ENCODE peak calls at places on chromosomes 7 and 10, in ten cellular contexts. S is HL-60, L is prostate gland, U is transverse colon, I is H1, G is stomach, X is HCT116, E is GM12891, C is spleen, N is GM12878. F is an unnamed sample.

GRCh38 chr7:92461027-92462003 is 14.0 kb downstream of the GATAD1 start:
- DNase-seq in S (peak), L (peak), U (peak), I (no peak), G (no peak), X (peak), E (peak), C (no peak), N (no peak), F (peak)

GRCh38 chr7:158541330-158542010 is 46.2 kb downstream of the PTPRN2 start:
- DNase-seq in S (peak), L (no peak), U (no peak), I (no peak), G (no peak), X (no peak), E (peak), C (peak), N (no peak), F (no peak)

GRCh38 chr7:22433710-22434460 is 66.1 kb downstream of the STEAP1B start:
- DNase-seq in S (no peak), L (no peak), U (no peak), I (no peak), G (no peak), X (no peak), E (no peak), C (peak), N (no peak), F (no peak)

GRCh38 chr7:81685263-81685868 is 84.5 kb downstream of the HGF start:
- DNase-seq in S (no peak), L (no peak), U (no peak), I (no peak), G (no peak), X (no peak), E (no peak), C (no peak), N (no peak), F (no peak)

GRCh38 chr7:75967055-75967454 is 27.3 kb downstream of the TMEM120A start:
- DNase-seq in S (no peak), L (no peak), U (no peak), I (no peak), G (no peak), X (no peak), E (no peak), C (peak), N (no peak), F (no peak)

GRCh38 chr10:131494451-131494850 is 182.9 kb upstream of the TCERG1L start:
- DNase-seq in S (no peak), L (no peak), U (no peak), I (no peak), G (no peak), X (no peak), E (no peak), C (no peak), N (no peak), F (no peak)

GRCh38 chr7:126840869-126841268 is 411.9 kb downstream of the GRM8 start:
- DNase-seq in S (no peak), L (no peak), U (no peak), I (no peak), G (no peak), X (no peak), E (no peak), C (no peak), N (no peak), F (no peak)

GRCh38 chr7:151427705-151428392 is 12.1 kb downstream of the CRYGN start:
- DNase-seq in S (no peak), L (no peak), U (no peak), I (no peak), G (no peak), X (no peak), E (no peak), C (no peak), N (no peak), F (no peak)

GRCh38 chr7:150339369-150339768 is 2.1 kb downstream of the RARRES2 start:
- DNase-seq in S (no peak), L (no peak), U (no peak), I (no peak), G (no peak), X (no peak), E (no peak), C (no peak), N (no peak), F (no peak)

GRCh38 chr7:155652156-155653124 is 8.0 kb downstream of the RBM33 start:
- DNase-seq in S (no peak), L (no peak), U (no peak), I (no peak), G (no peak), X (no peak), E (no peak), C (no peak), N (no peak), F (no peak)

GRCh38 chr7:65915921-65916657 is 43.2 kb downstream of the VKORC1L1 start:
- DNase-seq in S (no peak), L (no peak), U (no peak), I (no peak), G (no peak), X (no peak), E (no peak), C (no peak), N (no peak), F (no peak)

GRCh38 chr10:89891006-89891405 is 189.6 kb downstream of the KIF20B start:
- DNase-seq in S (no peak), L (no peak), U (no peak), I (no peak), G (no peak), X (no peak), E (no peak), C (no peak), N (no peak), F (no peak)

GRCh38 chr7:47915066-47915976 is 32.9 kb downstream of the PKD1L1 start:
- DNase-seq in S (no peak), L (no peak), U (no peak), I (no peak), G (no peak), X (no peak), E (no peak), C (no peak), N (no peak), F (no peak)

GRCh38 chr10:132166216-132166950 is 20.4 kb upstream of the DPYSL4 start:
- DNase-seq in S (no peak), L (no peak), U (no peak), I (no peak), G (no peak), X (no peak), E (no peak), C (peak), N (no peak), F (no peak)

GRCh38 chr7:47438411-47439029 is 143.4 kb downstream of the TNS3 start:
- DNase-seq in S (no peak), L (no peak), U (no peak), I (no peak), G (peak), X (no peak), E (no peak), C (no peak), N (no peak), F (no peak)

GRCh38 chr10:47027812-47028260 is 116.6 kb downstream of the PTPN20 start:
- DNase-seq in S (no peak), L (no peak), U (no peak), I (peak), G (peak), X (no peak), E (no peak), C (peak), N (no peak), F (no peak)

GRCh38 chr7:151062399-151063211 is 3.2 kb downstream of the SLC4A2 start:
- DNase-seq in S (no peak), L (no peak), U (peak), I (peak), G (peak), X (peak), E (no peak), C (no peak), N (no peak), F (no peak)

GRCh38 chr10:66180651-66181318 is 745.1 kb upstream of the LRRTM3 start:
- DNase-seq in S (peak), L (peak), U (no peak), I (no peak), G (no peak), X (peak), E (peak), C (no peak), N (peak), F (peak)

GRCh38 chr10:101155896-101156295 is 24.8 kb downstream of the TLX1 start:
- DNase-seq in S (no peak), L (no peak), U (no peak), I (no peak), G (no peak), X (no peak), E (no peak), C (no peak), N (no peak), F (no peak)

GRCh38 chr10:20614911-20615310 is 282.2 kb downstream of the NEBL start:
- DNase-seq in S (no peak), L (no peak), U (no peak), I (peak), G (no peak), X (no peak), E (no peak), C (no peak), N (no peak), F (no peak)

GRCh38 chr7:18610331-18610948 is 114.9 kb downstream of the HDAC9 start:
- DNase-seq in S (no peak), L (no peak), U (no peak), I (peak), G (no peak), X (peak), E (no peak), C (no peak), N (no peak), F (peak)

GRCh38 chr10:92274071-92274470 is 16.8 kb downstream of the CPEB3 start:
- DNase-seq in S (no peak), L (no peak), U (no peak), I (no peak), G (no peak), X (no peak), E (no peak), C (no peak), N (no peak), F (no peak)

GRCh38 chr7:151736403-151736909 is 140.5 kb downstream of the PRKAG2 start:
- DNase-seq in S (no peak), L (peak), U (peak), I (peak), G (peak), X (peak), E (no peak), C (no peak), N (no peak), F (peak)

GRCh38 chr7:108360058-108360800 is 96.0 kb downstream of the NRCAM start:
- DNase-seq in S (no peak), L (no peak), U (no peak), I (no peak), G (no peak), X (no peak), E (no peak), C (no peak), N (no peak), F (no peak)

GRCh38 chr10:132136689-132137088 is 50.1 kb upstream of the DPYSL4 start:
- DNase-seq in S (no peak), L (no peak), U (no peak), I (no peak), G (no peak), X (no peak), E (no peak), C (peak), N (no peak), F (no peak)

GRCh38 chr10:100043344-100043743 is 33.6 kb upstream of the DNMBP start:
- DNase-seq in S (no peak), L (peak), U (peak), I (no peak), G (peak), X (peak), E (no peak), C (no peak), N (no peak), F (no peak)

GRCh38 chr7:106139253-106140251 is 27.4 kb upstream of the SYPL1 start:
- DNase-seq in S (no peak), L (no peak), U (peak), I (no peak), G (no peak), X (no peak), E (no peak), C (no peak), N (no peak), F (no peak)
- TF ChIP-seq POLR2AphosphoS5 in S (no peak), L (no peak), U (peak), I (no peak), G (peak), X (no peak), E (no peak), C (no peak), N (no peak), F (no peak)

DNA sequence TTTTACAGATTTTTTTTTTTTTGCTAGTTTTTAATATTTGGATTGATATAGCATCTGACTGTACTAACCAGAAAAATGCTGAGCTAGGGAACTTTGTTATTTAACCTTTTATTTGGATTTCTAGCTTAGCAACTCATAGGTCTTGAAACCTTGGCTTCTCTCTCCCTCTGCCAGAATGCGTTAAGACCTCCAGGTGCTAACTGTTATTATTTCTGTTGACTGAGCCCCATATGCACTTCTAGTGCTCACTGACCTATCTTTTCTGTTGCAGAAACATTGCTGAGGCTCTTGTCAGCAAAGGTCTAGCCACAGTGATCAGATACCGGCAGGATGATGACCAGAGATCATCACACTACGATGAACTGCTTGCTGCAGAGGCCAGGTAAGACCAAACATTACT is 143.6 kb downstream of the LRRC4 start:
- DNase-seq in S (no peak), L (no peak), U (no peak), I (no peak), G (no peak), X (no peak), E (no peak), C (no peak), N (no peak), F (no peak)
- TF ChIP-seq POLR2AphosphoS5 in S (no peak), L (no peak), U (no peak), I (no peak), G (no peak), X (no peak), E (no peak), C (no peak), N (no peak), F (no peak)

GRCh38 chr7:111789880-111790279 is 227.6 kb upstream of the IMMP2L start:
- DNase-seq in S (no peak), L (no peak), U (no peak), I (no peak), G (no peak), X (no peak), E (no peak), C (no peak), N (no peak), F (no peak)

GRCh38 chr7:111784311-111784710 is 222.0 kb upstream of the IMMP2L start:
- DNase-seq in S (no peak), L (no peak), U (no peak), I (no peak), G (no peak), X (no peak), E (no peak), C (no peak), N (no peak), F (no peak)

GRCh38 chr7:111783867-111784266 is 221.6 kb upstream of the IMMP2L start:
- DNase-seq in S (no peak), L (no peak), U (no peak), I (no peak), G (no peak), X (no peak), E (no peak), C (no peak), N (no peak), F (no peak)

GRCh38 chr7:111784971-111785575 is 222.8 kb upstream of the IMMP2L start:
- DNase-seq in S (no peak), L (no peak), U (no peak), I (no peak), G (no peak), X (no peak), E (no peak), C (no peak), N (no peak), F (no peak)

GRCh38 chr7:111788426-111788825 is 226.1 kb upstream of the IMMP2L start:
- DNase-seq in S (no peak), L (no peak), U (no peak), I (no peak), G (no peak), X (no peak), E (no peak), C (no peak), N (no peak), F (no peak)
- TF ChIP-seq POLR2AphosphoS5 in S (no peak), L (no peak), U (no peak), I (no peak), G (no peak), X (no peak), E (no peak), C (no peak), N (no peak), F (no peak)

DNA sequence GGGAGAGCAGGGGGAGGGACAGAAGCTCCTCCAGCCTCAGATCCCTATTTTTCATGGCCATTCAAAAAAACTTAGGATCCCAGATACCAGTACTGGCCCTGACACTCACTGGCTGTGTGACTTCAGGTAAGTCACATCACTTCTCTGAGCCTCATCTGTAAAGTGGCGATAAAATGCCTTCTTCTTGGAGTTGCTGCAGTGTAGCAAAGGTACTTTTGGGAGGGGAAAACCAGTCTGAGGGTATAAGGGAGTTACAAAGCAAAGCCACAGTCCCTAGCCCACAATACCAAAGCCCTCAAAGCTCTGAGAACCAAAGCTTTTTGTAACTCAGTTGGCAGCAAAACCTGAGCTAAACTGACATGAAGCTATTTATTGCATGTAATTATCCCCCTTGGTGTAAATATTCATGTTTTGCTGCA is 43.4 kb upstream of the COL13A1 start:
- DNase-seq in S (no peak), L (no peak), U (no peak), I (no peak), G (no peak), X (no peak), E (no peak), C (no peak), N (no peak), F (no peak)
- TF ChIP-seq POLR2AphosphoS5 in S (no peak), L (no peak), U (no peak), I (no peak), G (no peak), X (no peak), E (no peak), C (no peak), N (no peak), F (no peak)

GRCh38 chr10:36351159-36351558 is 709.1 kb upstream of the FZD8 start:
- DNase-seq in S (no peak), L (peak), U (no peak), I (no peak), G (no peak), X (no peak), E (no peak), C (no peak), N (no peak), F (no peak)
- TF ChIP-seq POLR2AphosphoS5 in S (no peak), L (no peak), U (no peak), I (no peak), G (no peak), X (no peak), E (no peak), C (no peak), N (no peak), F (no peak)

DNA sequence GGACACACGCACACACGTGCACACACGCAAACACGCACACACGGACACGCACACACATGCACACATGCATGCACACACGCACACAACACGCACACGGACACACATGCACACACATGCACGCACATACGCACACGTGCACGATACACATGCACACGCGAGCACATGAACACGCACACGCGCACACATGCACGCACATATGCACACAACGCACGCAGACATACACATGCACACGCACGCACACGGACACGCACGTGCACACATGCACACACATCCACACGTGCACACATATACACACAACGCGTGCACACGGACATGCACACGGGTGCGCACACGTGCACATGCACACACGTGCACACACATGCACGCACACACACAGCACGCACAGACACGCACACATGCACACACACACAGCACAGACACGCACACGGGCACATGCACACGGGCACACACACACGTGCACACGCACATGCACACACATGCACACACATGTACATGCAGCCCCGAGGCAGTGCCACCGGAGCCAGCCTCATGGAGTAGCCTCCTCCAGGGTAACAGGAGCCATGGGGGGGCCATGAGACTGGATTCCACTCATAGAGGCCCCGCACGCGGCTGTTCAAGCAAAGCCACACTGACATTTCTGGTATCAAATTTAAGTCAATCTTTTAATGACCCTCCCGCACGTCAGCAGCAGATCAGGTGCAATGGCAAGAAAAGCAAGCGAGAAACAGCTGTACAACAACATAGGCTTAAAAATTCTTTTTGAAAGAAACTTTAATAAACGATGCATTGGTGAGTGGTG is 17.2 kb upstream of the GPER1 start:
- DNase-seq in S (no peak), L (no peak), U (no peak), I (no peak), G (no peak), X (no peak), E (no peak), C (no peak), N (no peak), F (no peak)
- TF ChIP-seq POLR2AphosphoS5 in S (no peak), L (no peak), U (no peak), I (no peak), G (no peak), X (no peak), E (no peak), C (no peak), N (no peak), F (no peak)

DNA sequence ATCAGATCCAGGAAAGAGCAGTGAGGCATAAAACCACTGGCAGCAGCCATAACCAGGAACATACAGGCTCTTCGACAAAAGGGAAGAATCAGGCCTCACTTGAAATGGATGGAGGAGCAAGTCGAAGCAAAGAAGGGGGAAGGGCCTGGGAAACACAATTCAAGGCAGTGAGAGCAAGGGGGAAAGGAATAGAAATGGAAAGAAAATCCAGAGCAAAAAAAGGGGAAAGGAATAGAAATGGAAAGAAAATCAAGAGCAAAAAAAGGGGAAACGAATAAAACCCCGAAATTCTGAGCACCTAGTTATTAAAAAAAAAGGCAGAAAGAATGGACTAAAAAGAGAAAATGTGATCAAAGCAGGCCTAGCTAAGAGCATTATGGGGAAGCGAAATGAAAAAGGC is 24.1 kb upstream of the PRKAR2B start:
- DNase-seq in S (no peak), L (no peak), U (no peak), I (no peak), G (no peak), X (no peak), E (no peak), C (no peak), N (no peak), F (no peak)
- TF ChIP-seq POLR2AphosphoS5 in S (no peak), L (no peak), U (no peak), I (no peak), G (no peak), X (no peak), E (no peak), C (no peak), N (no peak), F (no peak)

DNA sequence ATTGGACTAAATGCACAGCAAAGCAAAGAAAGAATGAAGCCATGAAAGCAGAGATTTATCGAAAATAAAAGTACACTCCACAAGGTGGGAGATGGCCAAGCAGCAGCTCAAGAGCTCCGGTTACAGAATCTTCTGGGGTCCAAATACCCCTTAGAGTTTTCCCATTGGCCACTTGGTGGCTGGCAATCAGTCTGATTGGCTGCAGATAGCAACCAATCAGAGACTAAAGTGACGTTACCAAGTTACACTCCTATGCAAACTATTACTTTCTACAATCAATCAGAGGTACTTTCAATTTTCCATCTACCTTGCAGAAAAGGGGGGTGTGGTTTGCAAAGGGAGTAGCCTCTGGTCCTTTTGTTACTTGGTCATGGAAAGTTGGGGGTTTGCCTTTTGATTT is 58.0 kb upstream of the AUTS2 start:
- DNase-seq in S (no peak), L (no peak), U (no peak), I (no peak), G (no peak), X (no peak), E (no peak), C (no peak), N (no peak), F (no peak)
- TF ChIP-seq POLR2AphosphoS5 in S (no peak), L (no peak), U (no peak), I (no peak), G (no peak), X (no peak), E (no peak), C (no peak), N (no peak), F (no peak)

GRCh38 chr7:114785496-114785895 is 136.4 kb upstream of the MDFIC start:
- DNase-seq in S (no peak), L (no peak), U (no peak), I (no peak), G (no peak), X (no peak), E (no peak), C (no peak), N (no peak), F (no peak)
- TF ChIP-seq POLR2AphosphoS5 in S (no peak), L (no peak), U (no peak), I (no peak), G (no peak), X (no peak), E (no peak), C (no peak), N (no peak), F (no peak)

GRCh38 chr10:97771055-97771811 is 566 bp downstream of the SFRP5 start:
- DNase-seq in S (no peak), L (no peak), U (no peak), I (peak), G (no peak), X (no peak), E (peak), C (no peak), N (no peak), F (no peak)
- TF ChIP-seq POLR2AphosphoS5 in S (no peak), L (no peak), U (no peak), I (no peak), G (no peak), X (no peak), E (no peak), C (peak), N (no peak), F (no peak)